ENCODE peak calls at places on chromosomes 12 and 14, in four cellular contexts. One of them, this sample, is unnamed.

GRCh38 chr12:84858796-84859195 is 53.8 kb downstream of the SLC6A15 start:
- DNase-seq in upper lobe of left lung: no peak
- DNase-seq in heart left ventricle: no peak
- DNase-seq in stomach: no peak
- DNase-seq in this sample: no peak

GRCh38 chr14:78697341-78697740 is 527.2 kb downstream of the NRXN3 start:
- DNase-seq in heart left ventricle: no peak
- DNase-seq in upper lobe of left lung: no peak
- DNase-seq in stomach: no peak
- DNase-seq in this sample: no peak

GRCh38 chr14:66070542-66071319 is 415.4 kb upstream of the CCDC196 start:
- DNase-seq in upper lobe of left lung: no peak
- DNase-seq in stomach: peak
- DNase-seq in heart left ventricle: no peak
- DNase-seq in this sample: peak

GRCh38 chr14:50347521-50347920 is 35.4 kb downstream of the DMAC2L start:
- DNase-seq in heart left ventricle: no peak
- DNase-seq in upper lobe of left lung: peak
- DNase-seq in stomach: no peak
- DNase-seq in this sample: peak

GRCh38 chr12:105256921-105257320 is 20.9 kb upstream of the APPL2 start:
- DNase-seq in heart left ventricle: no peak
- DNase-seq in stomach: no peak
- DNase-seq in upper lobe of left lung: no peak
- DNase-seq in this sample: no peak

GRCh38 chr14:53458368-53458814 is 305.3 kb upstream of the DDHD1 start:
- DNase-seq in upper lobe of left lung: no peak
- DNase-seq in stomach: no peak
- DNase-seq in heart left ventricle: no peak
- DNase-seq in this sample: no peak

GRCh38 chr12:64175254-64175945 is 46.7 kb downstream of the KICS2 start:
- DNase-seq in upper lobe of left lung: no peak
- DNase-seq in heart left ventricle: no peak
- DNase-seq in stomach: no peak
- DNase-seq in this sample: no peak

GRCh38 chr12:54383041-54383609 is 1.4 kb downstream of the ZNF385A start:
- DNase-seq in upper lobe of left lung: peak
- DNase-seq in heart left ventricle: no peak
- DNase-seq in stomach: no peak
- DNase-seq in this sample: no peak

GRCh38 chr12:30533518-30533917 is 162.2 kb downstream of the IPO8 start:
- DNase-seq in upper lobe of left lung: no peak
- DNase-seq in heart left ventricle: no peak
- DNase-seq in stomach: no peak
- DNase-seq in this sample: no peak

GRCh38 chr14:95413289-95414215 is 93.8 kb upstream of the CLMN start:
- DNase-seq in heart left ventricle: no peak
- DNase-seq in upper lobe of left lung: no peak
- DNase-seq in stomach: no peak
- DNase-seq in this sample: no peak

GRCh38 chr12:104721065-104721458 is 237.0 kb downstream of the SLC41A2 start:
- DNase-seq in heart left ventricle: no peak
- DNase-seq in upper lobe of left lung: no peak
- DNase-seq in stomach: no peak
- DNase-seq in this sample: no peak

GRCh38 chr14:59688224-59689170 is 111.9 kb upstream of the CCDC175 start:
- DNase-seq in upper lobe of left lung: no peak
- DNase-seq in stomach: peak
- DNase-seq in heart left ventricle: no peak
- DNase-seq in this sample: peak

GRCh38 chr14:89422181-89422951 is 5.3 kb upstream of the FOXN3 start:
- DNase-seq in heart left ventricle: no peak
- DNase-seq in upper lobe of left lung: peak
- DNase-seq in stomach: peak
- DNase-seq in this sample: peak

GRCh38 chr14:93137864-93138263 is 22.1 kb upstream of the ITPK1 start:
- DNase-seq in upper lobe of left lung: peak
- DNase-seq in stomach: peak
- DNase-seq in heart left ventricle: peak
- DNase-seq in this sample: peak

GRCh38 chr14:73239463-73240241 is 2.3 kb downstream of the PAPLN start:
- DNase-seq in heart left ventricle: no peak
- DNase-seq in upper lobe of left lung: no peak
- DNase-seq in stomach: no peak
- DNase-seq in this sample: peak

GRCh38 chr14:66380143-66380542 is 106.0 kb upstream of the CCDC196 start:
- DNase-seq in upper lobe of left lung: no peak
- DNase-seq in heart left ventricle: no peak
- DNase-seq in stomach: peak
- DNase-seq in this sample: peak

GRCh38 chr12:102811125-102811737 is 105.8 kb downstream of the PAH start:
- DNase-seq in stomach: no peak
- DNase-seq in heart left ventricle: no peak
- DNase-seq in upper lobe of left lung: no peak
- DNase-seq in this sample: peak

GRCh38 chr12:124295431-124296058 is 652 bp downstream of the RFLNA start:
- DNase-seq in upper lobe of left lung: no peak
- DNase-seq in stomach: no peak
- DNase-seq in heart left ventricle: peak
- DNase-seq in this sample: no peak

GRCh38 chr14:93430319-93430801 is 379 bp upstream of the UNC79 start:
- DNase-seq in upper lobe of left lung: no peak
- DNase-seq in stomach: no peak
- DNase-seq in heart left ventricle: peak
- DNase-seq in this sample: peak

GRCh38 chr14:26394114-26394855 is 203.5 kb downstream of the NOVA1 start:
- DNase-seq in upper lobe of left lung: no peak
- DNase-seq in stomach: peak
- DNase-seq in heart left ventricle: no peak
- DNase-seq in this sample: no peak

GRCh38 chr12:131482199-131482598 is 228.7 kb upstream of the SFSWAP start:
- DNase-seq in upper lobe of left lung: no peak
- DNase-seq in heart left ventricle: no peak
- DNase-seq in stomach: no peak
- DNase-seq in this sample: no peak

GRCh38 chr12:91194500-91194899 is 11.9 kb upstream of the DCN start:
- DNase-seq in upper lobe of left lung: no peak
- DNase-seq in heart left ventricle: no peak
- DNase-seq in stomach: no peak
- DNase-seq in this sample: no peak

GRCh38 chr14:62117010-62117717 is 354.9 kb downstream of the SNAPC1 start:
- DNase-seq in heart left ventricle: peak
- DNase-seq in upper lobe of left lung: peak
- DNase-seq in stomach: peak
- DNase-seq in this sample: peak

GRCh38 chr12:28484157-28484556 is 293.9 kb downstream of the CCDC91 start:
- DNase-seq in stomach: no peak
- DNase-seq in upper lobe of left lung: no peak
- DNase-seq in heart left ventricle: no peak
- DNase-seq in this sample: no peak

GRCh38 chr12:131911851-131912525 is 17.1 kb upstream of the PUS1 start:
- DNase-seq in heart left ventricle: no peak
- DNase-seq in stomach: no peak
- DNase-seq in upper lobe of left lung: no peak
- DNase-seq in this sample: no peak

GRCh38 chr14:38039526-38039925 is 168.2 kb upstream of the SSTR1 start:
- DNase-seq in stomach: no peak
- DNase-seq in heart left ventricle: no peak
- DNase-seq in upper lobe of left lung: no peak
- DNase-seq in this sample: no peak

GRCh38 chr12:132471011-132471857 is 18.7 kb upstream of the FBRSL1 start:
- DNase-seq in heart left ventricle: peak
- DNase-seq in upper lobe of left lung: peak
- DNase-seq in stomach: peak
- DNase-seq in this sample: no peak

GRCh38 chr14:31781578-31781977 is 220.4 kb downstream of the NUBPL start:
- DNase-seq in upper lobe of left lung: no peak
- DNase-seq in heart left ventricle: no peak
- DNase-seq in stomach: no peak
- DNase-seq in this sample: no peak

GRCh38 chr14:37230551-37231194 is 32.9 kb downstream of the MIPOL1 start:
- DNase-seq in stomach: no peak
- DNase-seq in heart left ventricle: no peak
- DNase-seq in upper lobe of left lung: no peak
- DNase-seq in this sample: no peak

GRCh38 chr14:102150636-102151195 is 11.0 kb downstream of the WDR20 start:
- DNase-seq in heart left ventricle: no peak
- DNase-seq in upper lobe of left lung: no peak
- DNase-seq in stomach: no peak
- DNase-seq in this sample: no peak

GRCh38 chr14:77296906-77297305 is 23.8 kb downstream of the POMT2 start:
- DNase-seq in heart left ventricle: no peak
- DNase-seq in stomach: no peak
- DNase-seq in upper lobe of left lung: no peak
- DNase-seq in this sample: no peak

GRCh38 chr14:21978184-21978998 is 304.8 kb upstream of the OR4E1 start:
- DNase-seq in upper lobe of left lung: peak
- DNase-seq in stomach: peak
- DNase-seq in heart left ventricle: no peak
- DNase-seq in this sample: peak

GRCh38 chr12:129696952-129697351 is 206.9 kb downstream of the TMEM132D start:
- DNase-seq in upper lobe of left lung: no peak
- DNase-seq in heart left ventricle: no peak
- DNase-seq in stomach: no peak
- DNase-seq in this sample: no peak

GRCh38 chr12:47811070-47811391 is 8.7 kb downstream of the HDAC7 start:
- DNase-seq in heart left ventricle: no peak
- DNase-seq in upper lobe of left lung: no peak
- DNase-seq in stomach: no peak
- DNase-seq in this sample: peak
- H3K4me3 ChIP-seq in heart left ventricle: peak
- H3K4me3 ChIP-seq in upper lobe of left lung: no peak
- H3K4me3 ChIP-seq in stomach: no peak
- H3K4me3 ChIP-seq in this sample: no peak

DNA sequence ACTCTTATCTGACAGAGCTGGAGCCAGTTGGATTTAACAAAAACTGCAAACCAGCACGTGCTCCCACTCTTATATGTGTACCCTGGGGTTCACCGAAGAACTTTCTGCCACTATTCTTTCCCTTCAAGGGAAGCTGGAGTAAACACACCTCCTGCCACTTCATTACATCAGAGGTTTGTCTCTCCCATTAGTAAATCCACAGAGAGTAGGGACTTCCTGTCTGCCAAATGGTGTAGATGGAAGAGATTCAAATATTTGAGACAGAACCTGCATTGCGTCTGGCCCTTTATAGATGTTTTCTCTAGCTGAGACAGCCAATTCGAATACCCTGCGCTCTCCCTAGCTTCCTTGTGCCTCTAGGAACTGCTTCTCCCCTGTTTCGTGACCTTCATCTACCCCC is 29.1 kb upstream of the AEBP2 start:
- DNase-seq in upper lobe of left lung: no peak
- DNase-seq in stomach: no peak
- DNase-seq in heart left ventricle: no peak
- DNase-seq in this sample: no peak
- H3K27ac ChIP-seq in upper lobe of left lung: no peak
- H3K27ac ChIP-seq in stomach: no peak
- H3K27ac ChIP-seq in heart left ventricle: peak
- H3K27ac ChIP-seq in this sample: no peak

GRCh38 chr14:91229743-91230200 is 14.7 kb downstream of the GPR68 start:
- DNase-seq in heart left ventricle: no peak
- DNase-seq in upper lobe of left lung: no peak
- DNase-seq in stomach: no peak
- DNase-seq in this sample: no peak
- TF ChIP-seq POLR2A in heart left ventricle: no peak
- TF ChIP-seq POLR2A in upper lobe of left lung: no peak
- TF ChIP-seq POLR2A in stomach: no peak
- TF ChIP-seq POLR2A in this sample: no peak

GRCh38 chr12:13100882-13101769 is 2.3 kb downstream of the GSG1 start:
- DNase-seq in heart left ventricle: peak
- DNase-seq in stomach: peak
- DNase-seq in upper lobe of left lung: peak
- DNase-seq in this sample: peak

GRCh38 chr12:13101854-13102375 is 1.6 kb downstream of the GSG1 start:
- DNase-seq in stomach: no peak
- DNase-seq in heart left ventricle: no peak
- DNase-seq in upper lobe of left lung: peak
- DNase-seq in this sample: peak

GRCh38 chr12:13100610-13100881 is 2.9 kb downstream of the GSG1 start:
- DNase-seq in stomach: no peak
- DNase-seq in heart left ventricle: no peak
- DNase-seq in upper lobe of left lung: no peak
- DNase-seq in this sample: no peak

GRCh38 chr12:13099066-13099909 is 4.2 kb downstream of the GSG1 start:
- DNase-seq in heart left ventricle: no peak
- DNase-seq in upper lobe of left lung: no peak
- DNase-seq in stomach: no peak
- DNase-seq in this sample: no peak

GRCh38 chr12:13099910-13100609 is 3.4 kb downstream of the GSG1 start:
- DNase-seq in stomach: no peak
- DNase-seq in heart left ventricle: no peak
- DNase-seq in upper lobe of left lung: no peak
- DNase-seq in this sample: no peak
- H3K4me3 ChIP-seq in stomach: peak
- H3K4me3 ChIP-seq in heart left ventricle: peak
- H3K4me3 ChIP-seq in upper lobe of left lung: no peak
- H3K4me3 ChIP-seq in this sample: no peak

This sample was measured in thyroid gland.